ENCODE peak calls at places on chromosomes 12 and 14, in seven cellular contexts. J is tibial artery; I is pancreas; U is fibroblast of lung; M is CD8-positive, alpha-beta T cell; X is small intestine; B is A549. H is an unnamed sample.

GRCh38 chr12:28340261-28340660 is 150.0 kb downstream of the CCDC91 start:
- DNase-seq in J (no peak), I (no peak), U (peak; percentile 54), M (no peak), X (no peak), B (no peak), H (peak; percentile 7)

GRCh38 chr12:1797991-1798733 is 22.2 kb upstream of the LRTM2 start:
- DNase-seq in J (no peak), I (no peak), U (no peak), M (no peak), X (no peak), B (no peak), H (no peak)

GRCh38 chr14:24196071-24197061 is 1.1 kb upstream of the TM9SF1 start:
- DNase-seq in J (no peak), I (no peak), U (peak; percentile 20), M (no peak), X (peak; percentile 72), B (peak; percentile 27), H (peak; percentile 56)

GRCh38 chr14:64507376-64508156 is 3.0 kb downstream of the ZBTB1 start:
- DNase-seq in J (no peak), I (no peak), U (peak; percentile 39), M (no peak), X (no peak), B (no peak), H (peak; percentile 17)

GRCh38 chr12:57193706-57194245 is 22.8 kb upstream of the NXPH4 start:
- DNase-seq in J (no peak), I (no peak), U (no peak), M (no peak), X (no peak), B (no peak), H (no peak)

GRCh38 chr14:32217301-32217700 is 14.2 kb upstream of the RNU6-8 start:
- DNase-seq in J (no peak), I (no peak), U (no peak), M (no peak), X (peak; percentile 30), B (no peak), H (no peak)

GRCh38 chr12:43848786-43849185 is 12.9 kb downstream of the TMEM117 start:
- DNase-seq in J (no peak), I (no peak), U (no peak), M (no peak), X (no peak), B (peak; percentile 7), H (no peak)

GRCh38 chr12:105740970-105741725 is 397.6 kb downstream of the NUAK1 start:
- DNase-seq in J (no peak), I (no peak), U (peak; percentile 28), M (no peak), X (no peak), B (no peak), H (peak; percentile 49)

GRCh38 chr14:93150227-93151206 is 34.2 kb downstream of the MOAP1 start:
- DNase-seq in J (peak; percentile 36), I (no peak), U (no peak), M (no peak), X (peak; percentile 88), B (no peak), H (no peak)

GRCh38 chr12:14930299-14930698 is 8.0 kb downstream of the ERP27 start:
- DNase-seq in J (no peak), I (no peak), U (no peak), M (no peak), X (no peak), B (no peak), H (no peak)

GRCh38 chr12:14825256-14825655 is 11.3 kb upstream of the SMCO3 start:
- DNase-seq in J (no peak), I (no peak), U (no peak), M (no peak), X (no peak), B (no peak), H (no peak)

GRCh38 chr12:89960011-89960507 is 251.4 kb upstream of the ATP2B1 start:
- DNase-seq in J (no peak), I (no peak), U (no peak), M (no peak), X (no peak), B (no peak), H (no peak)

GRCh38 chr14:83706555-83706954 is 1823.4 kb upstream of the FLRT2 start:
- DNase-seq in J (no peak), I (no peak), U (peak; percentile 9), M (no peak), X (no peak), B (no peak), H (no peak)

GRCh38 chr14:54025661-54026060 is 69.0 kb upstream of the BMP4 start:
- DNase-seq in J (no peak), I (no peak), U (peak; percentile 32), M (no peak), X (peak; percentile 49), B (peak; percentile 41), H (no peak)

GRCh38 chr12:2651061-2651965 is 143.5 kb upstream of the FKBP4 start:
- DNase-seq in J (peak; percentile 15), I (no peak), U (no peak), M (no peak), X (no peak), B (no peak), H (no peak)

GRCh38 chr14:55929136-55929535 is 189.1 kb upstream of the PELI2 start:
- DNase-seq in J (no peak), I (no peak), U (no peak), M (no peak), X (no peak), B (no peak), H (no peak)

GRCh38 chr12:132484891-132485441 is 5.0 kb upstream of the FBRSL1 start:
- DNase-seq in J (no peak), I (peak; percentile 12), U (no peak), M (no peak), X (no peak), B (no peak), H (no peak)

GRCh38 chr12:31896514-31897039 is 62.6 kb upstream of the RESF1 start:
- DNase-seq in J (no peak), I (no peak), U (peak; percentile 68), M (peak; percentile 80), X (peak; percentile 78), B (no peak), H (no peak)

GRCh38 chr12:75995691-75996090 is 35.9 kb downstream of the PHLDA1 start:
- DNase-seq in J (no peak), I (no peak), U (no peak), M (no peak), X (no peak), B (no peak), H (no peak)

GRCh38 chr12:14955876-14956811 is 5.3 kb downstream of the ARHGDIB start:
- DNase-seq in J (no peak), I (no peak), U (no peak), M (no peak), X (no peak), B (no peak), H (no peak)

GRCh38 chr14:91660790-91661189 is 71.1 kb downstream of the CATSPERB start:
- DNase-seq in J (no peak), I (no peak), U (no peak), M (no peak), X (peak; percentile 37), B (no peak), H (no peak)

DNA sequence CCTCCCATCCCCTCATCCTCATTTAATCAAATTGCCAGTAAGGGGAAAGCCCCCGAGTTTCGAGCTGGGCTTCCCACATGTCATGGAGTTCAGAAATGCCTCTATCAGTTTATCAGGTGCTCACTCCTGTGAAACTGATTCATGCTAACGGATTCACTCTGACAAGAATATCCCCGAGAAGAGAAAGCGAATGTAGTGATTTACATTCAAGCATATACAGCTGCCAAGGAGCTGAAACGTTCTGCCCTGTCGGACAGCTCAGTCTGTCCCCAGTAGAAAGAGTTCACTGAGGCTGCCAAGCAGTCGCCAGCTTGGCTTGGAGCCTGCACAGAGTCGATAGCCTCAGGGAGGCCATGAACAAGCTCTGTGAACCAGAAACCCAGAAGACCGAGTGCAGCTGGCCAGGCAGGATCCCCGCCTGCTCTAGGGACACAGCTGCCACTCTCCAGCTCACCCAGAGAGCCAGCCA is 88.4 kb downstream of the TMCC3 start:
- DNase-seq in J (no peak), I (peak; percentile 66), U (peak; percentile 23), M (no peak), X (peak; percentile 68), B (no peak), H (no peak)
- H3K4me3 ChIP-seq in J (no peak overlapping the region), I (no peak overlapping the region), U (no peak overlapping the region), M (no peak overlapping the region), X (no peak overlapping the region), B (no peak overlapping the region), H (no peak overlapping the region)

DNA sequence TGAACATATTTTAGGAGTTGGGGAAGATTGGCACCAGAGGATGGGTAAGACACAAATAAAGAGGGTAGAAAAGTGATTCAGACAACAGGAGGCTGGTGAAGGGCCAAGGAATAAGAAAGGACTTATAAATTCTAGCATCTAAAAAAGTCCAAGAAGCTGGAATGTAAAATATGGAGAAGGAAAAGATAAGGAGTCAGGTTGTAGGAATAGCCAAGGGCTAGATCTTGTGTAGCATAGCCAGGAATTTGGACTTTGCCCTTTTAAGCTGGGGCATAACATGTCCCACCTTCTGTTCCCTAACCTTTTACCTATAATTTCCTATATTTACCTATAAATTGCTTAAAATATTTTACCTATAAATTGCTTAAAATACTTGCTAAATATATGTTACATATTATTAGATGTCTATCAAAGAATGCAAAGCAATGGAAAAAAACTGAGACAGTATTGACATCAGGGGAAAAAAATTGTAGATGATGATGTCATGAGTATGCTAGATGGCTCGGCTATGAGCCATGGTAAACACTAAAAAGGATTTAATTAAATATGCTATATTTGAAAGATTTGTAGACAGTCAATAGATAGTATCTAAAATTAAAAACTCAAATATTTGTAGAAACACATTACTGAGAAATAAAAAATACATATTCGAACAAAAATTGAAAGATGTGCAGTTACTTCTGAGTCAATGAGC is 99.7 kb upstream of the PLEKHG7 start:
- DNase-seq in J (no peak), I (no peak), U (no peak), M (no peak), X (no peak), B (peak; percentile 73), H (no peak)
- H3K9me3 ChIP-seq in J (no peaks in the 10 kb centered on the region), I (no peaks in the 10 kb centered on the region), U (no peaks in the 10 kb centered on the region), M (no peaks in the 10 kb centered on the region), X (no peaks in the 10 kb centered on the region), B (peaks cover 56% of the 10 kb centered on the region), H (no peaks in the 10 kb centered on the region)

GRCh38 chr12:8030189-8030588 is 2.3 kb upstream of the FOXJ2 start:
- DNase-seq in J (no peak), I (no peak), U (no peak), M (no peak), X (no peak), B (no peak), H (no peak)

GRCh38 chr12:8034802-8035201 is 2.3 kb downstream of the FOXJ2 start:
- DNase-seq in J (no peak), I (no peak), U (no peak), M (no peak), X (peak; percentile 25), B (no peak), H (no peak)

GRCh38 chr12:8033153-8034044 is 883 bp downstream of the FOXJ2 start:
- DNase-seq in J (peak; percentile 78), I (peak; percentile 58), U (peak; percentile 38), M (no peak), X (peak; percentile 38), B (peak; percentile 60), H (peak; percentile 65)

GRCh38 chr12:8032242-8033152 is at the start of gene FOXJ2:
- DNase-seq in J (peak; percentile 57), I (peak; percentile 88), U (peak; percentile 67), M (peak; percentile 72), X (peak; percentile 75), B (peak; percentile 68), H (peak; percentile 83)

GRCh38 chr12:8031872-8032241 is 659 bp upstream of the FOXJ2 start:
- DNase-seq in J (no peak), I (no peak), U (peak; percentile 23), M (no peak), X (peak; percentile 13), B (no peak), H (no peak)
- H3K27ac ChIP-seq in J (peak overlapping the region; percentile 97), I (peak overlapping the region; percentile 73), U (peak overlapping the region; percentile 94), M (peak overlapping the region; percentile 86), X (no peak overlapping the region), B (peak overlapping the region; percentile 94), H (peak overlapping the region; percentile 96)

GRCh38 chr14:85243306-85243705 is 286.6 kb upstream of the FLRT2 start:
- DNase-seq in J (no peak), I (no peak), U (no peak), M (no peak), X (no peak), B (no peak), H (no peak)
- H3K4me3 ChIP-seq in J (no peak overlapping the region), I (no peak overlapping the region), U (no peak overlapping the region), M (no peak overlapping the region), X (no peak overlapping the region), B (no peak overlapping the region), H (no peak overlapping the region)

H was measured in cardiac muscle cell.